ENCODE peak calls at places on chromosome 19, in nine cellular contexts. One of them, this sample, is unnamed.

GRCh38 chr19:54458648-54459281 is 4.8 kb downstream of the LENG9 start:
- DNase-seq in stimulated activated CD8-positive, alpha-beta memory T cell treated with anti-CD3 and anti-CD28 coated beads, Interleukin-12 subunit alpha, Interleukin-12 subunit beta, amount 100 ng/mL, for 1 hour: no peak
- DNase-seq in AG08396: no peak
- DNase-seq in fibroblast of villous mesenchyme: no peak
- DNase-seq in brain pericyte: no peak
- DNase-seq in fibroblast of pulmonary artery: no peak
- DNase-seq in activated CD4-positive, alpha-beta T cell treated with anti-CD3 and anti-CD28 coated beads, Interleukin-2, amount 50 U/mL, for 48 hours: no peak
- DNase-seq in GM04503: no peak
- DNase-seq in stimulated activated CD4-positive, alpha-beta T cell treated with anti-CD3 and anti-CD28 coated beads, Interleukin-4, amount 100 ng/mL, for 24 hours: no peak
- DNase-seq in this sample: no peak

GRCh38 chr19:16425993-16426392 is 45.8 kb downstream of the EPS15L1 start:
- DNase-seq in stimulated activated CD8-positive, alpha-beta memory T cell treated with anti-CD3 and anti-CD28 coated beads, Interleukin-12 subunit alpha, Interleukin-12 subunit beta, amount 100 ng/mL, for 1 hour: no peak
- DNase-seq in brain pericyte: no peak
- DNase-seq in activated CD4-positive, alpha-beta T cell treated with anti-CD3 and anti-CD28 coated beads, Interleukin-2, amount 50 U/mL, for 48 hours: no peak
- DNase-seq in fibroblast of villous mesenchyme: no peak
- DNase-seq in stimulated activated CD4-positive, alpha-beta T cell treated with anti-CD3 and anti-CD28 coated beads, Interleukin-4, amount 100 ng/mL, for 24 hours: no peak
- DNase-seq in fibroblast of pulmonary artery: no peak
- DNase-seq in GM04503: no peak
- DNase-seq in AG08396: no peak
- DNase-seq in this sample: no peak

GRCh38 chr19:57244513-57244912 is 4.1 kb downstream of the ZNF805 start:
- DNase-seq in fibroblast of pulmonary artery: no peak
- DNase-seq in GM04503: no peak
- DNase-seq in AG08396: no peak
- DNase-seq in stimulated activated CD4-positive, alpha-beta T cell treated with anti-CD3 and anti-CD28 coated beads, Interleukin-4, amount 100 ng/mL, for 24 hours: no peak
- DNase-seq in activated CD4-positive, alpha-beta T cell treated with anti-CD3 and anti-CD28 coated beads, Interleukin-2, amount 50 U/mL, for 48 hours: no peak
- DNase-seq in brain pericyte: no peak
- DNase-seq in fibroblast of villous mesenchyme: no peak
- DNase-seq in stimulated activated CD8-positive, alpha-beta memory T cell treated with anti-CD3 and anti-CD28 coated beads, Interleukin-12 subunit alpha, Interleukin-12 subunit beta, amount 100 ng/mL, for 1 hour: no peak
- DNase-seq in this sample: no peak

GRCh38 chr19:22601906-22602630 is 32.1 kb upstream of the ZNF492 start:
- DNase-seq in stimulated activated CD8-positive, alpha-beta memory T cell treated with anti-CD3 and anti-CD28 coated beads, Interleukin-12 subunit alpha, Interleukin-12 subunit beta, amount 100 ng/mL, for 1 hour: no peak
- DNase-seq in fibroblast of pulmonary artery: no peak
- DNase-seq in GM04503: no peak
- DNase-seq in stimulated activated CD4-positive, alpha-beta T cell treated with anti-CD3 and anti-CD28 coated beads, Interleukin-4, amount 100 ng/mL, for 24 hours: no peak
- DNase-seq in brain pericyte: no peak
- DNase-seq in fibroblast of villous mesenchyme: no peak
- DNase-seq in AG08396: no peak
- DNase-seq in activated CD4-positive, alpha-beta T cell treated with anti-CD3 and anti-CD28 coated beads, Interleukin-2, amount 50 U/mL, for 48 hours: no peak
- DNase-seq in this sample: no peak

GRCh38 chr19:13026478-13026999 is 31.3 kb downstream of the NFIX start:
- DNase-seq in stimulated activated CD4-positive, alpha-beta T cell treated with anti-CD3 and anti-CD28 coated beads, Interleukin-4, amount 100 ng/mL, for 24 hours: no peak
- DNase-seq in AG08396: no peak
- DNase-seq in brain pericyte: no peak
- DNase-seq in fibroblast of pulmonary artery: peak
- DNase-seq in fibroblast of villous mesenchyme: peak
- DNase-seq in GM04503: no peak
- DNase-seq in stimulated activated CD8-positive, alpha-beta memory T cell treated with anti-CD3 and anti-CD28 coated beads, Interleukin-12 subunit alpha, Interleukin-12 subunit beta, amount 100 ng/mL, for 1 hour: no peak
- DNase-seq in activated CD4-positive, alpha-beta T cell treated with anti-CD3 and anti-CD28 coated beads, Interleukin-2, amount 50 U/mL, for 48 hours: no peak
- DNase-seq in this sample: no peak

GRCh38 chr19:3027292-3027691 is 1.8 kb downstream of the TLE2 start:
- DNase-seq in stimulated activated CD4-positive, alpha-beta T cell treated with anti-CD3 and anti-CD28 coated beads, Interleukin-4, amount 100 ng/mL, for 24 hours: no peak
- DNase-seq in AG08396: no peak
- DNase-seq in fibroblast of villous mesenchyme: no peak
- DNase-seq in stimulated activated CD8-positive, alpha-beta memory T cell treated with anti-CD3 and anti-CD28 coated beads, Interleukin-12 subunit alpha, Interleukin-12 subunit beta, amount 100 ng/mL, for 1 hour: no peak
- DNase-seq in brain pericyte: no peak
- DNase-seq in activated CD4-positive, alpha-beta T cell treated with anti-CD3 and anti-CD28 coated beads, Interleukin-2, amount 50 U/mL, for 48 hours: no peak
- DNase-seq in GM04503: no peak
- DNase-seq in fibroblast of pulmonary artery: no peak
- DNase-seq in this sample: no peak

GRCh38 chr19:11422163-11423068 is 3.3 kb upstream of the RGL3 start:
- DNase-seq in stimulated activated CD8-positive, alpha-beta memory T cell treated with anti-CD3 and anti-CD28 coated beads, Interleukin-12 subunit alpha, Interleukin-12 subunit beta, amount 100 ng/mL, for 1 hour: peak
- DNase-seq in GM04503: no peak
- DNase-seq in fibroblast of villous mesenchyme: peak
- DNase-seq in stimulated activated CD4-positive, alpha-beta T cell treated with anti-CD3 and anti-CD28 coated beads, Interleukin-4, amount 100 ng/mL, for 24 hours: peak
- DNase-seq in AG08396: peak
- DNase-seq in activated CD4-positive, alpha-beta T cell treated with anti-CD3 and anti-CD28 coated beads, Interleukin-2, amount 50 U/mL, for 48 hours: peak
- DNase-seq in fibroblast of pulmonary artery: peak
- DNase-seq in brain pericyte: no peak
- DNase-seq in this sample: peak

GRCh38 chr19:23772668-23773063 is 14.0 kb upstream of the ZNF681 start:
- DNase-seq in fibroblast of pulmonary artery: no peak
- DNase-seq in stimulated activated CD4-positive, alpha-beta T cell treated with anti-CD3 and anti-CD28 coated beads, Interleukin-4, amount 100 ng/mL, for 24 hours: no peak
- DNase-seq in activated CD4-positive, alpha-beta T cell treated with anti-CD3 and anti-CD28 coated beads, Interleukin-2, amount 50 U/mL, for 48 hours: no peak
- DNase-seq in stimulated activated CD8-positive, alpha-beta memory T cell treated with anti-CD3 and anti-CD28 coated beads, Interleukin-12 subunit alpha, Interleukin-12 subunit beta, amount 100 ng/mL, for 1 hour: no peak
- DNase-seq in brain pericyte: no peak
- DNase-seq in fibroblast of villous mesenchyme: no peak
- DNase-seq in AG08396: no peak
- DNase-seq in GM04503: no peak
- DNase-seq in this sample: no peak

GRCh38 chr19:38420935-38421334 is 5.1 kb downstream of the RASGRP4 start:
- DNase-seq in stimulated activated CD4-positive, alpha-beta T cell treated with anti-CD3 and anti-CD28 coated beads, Interleukin-4, amount 100 ng/mL, for 24 hours: no peak
- DNase-seq in stimulated activated CD8-positive, alpha-beta memory T cell treated with anti-CD3 and anti-CD28 coated beads, Interleukin-12 subunit alpha, Interleukin-12 subunit beta, amount 100 ng/mL, for 1 hour: no peak
- DNase-seq in AG08396: no peak
- DNase-seq in fibroblast of pulmonary artery: no peak
- DNase-seq in activated CD4-positive, alpha-beta T cell treated with anti-CD3 and anti-CD28 coated beads, Interleukin-2, amount 50 U/mL, for 48 hours: no peak
- DNase-seq in fibroblast of villous mesenchyme: no peak
- DNase-seq in brain pericyte: no peak
- DNase-seq in GM04503: no peak
- DNase-seq in this sample: no peak

GRCh38 chr19:38388310-38389100 is at the start of gene SPRED3:
- DNase-seq in GM04503: no peak
- DNase-seq in stimulated activated CD4-positive, alpha-beta T cell treated with anti-CD3 and anti-CD28 coated beads, Interleukin-4, amount 100 ng/mL, for 24 hours: no peak
- DNase-seq in AG08396: peak
- DNase-seq in fibroblast of pulmonary artery: no peak
- DNase-seq in fibroblast of villous mesenchyme: peak
- DNase-seq in activated CD4-positive, alpha-beta T cell treated with anti-CD3 and anti-CD28 coated beads, Interleukin-2, amount 50 U/mL, for 48 hours: no peak
- DNase-seq in stimulated activated CD8-positive, alpha-beta memory T cell treated with anti-CD3 and anti-CD28 coated beads, Interleukin-12 subunit alpha, Interleukin-12 subunit beta, amount 100 ng/mL, for 1 hour: no peak
- DNase-seq in brain pericyte: no peak
- DNase-seq in this sample: peak

GRCh38 chr19:32852216-32852615 is 17.4 kb downstream of the SLC7A9 start:
- DNase-seq in fibroblast of pulmonary artery: no peak
- DNase-seq in stimulated activated CD8-positive, alpha-beta memory T cell treated with anti-CD3 and anti-CD28 coated beads, Interleukin-12 subunit alpha, Interleukin-12 subunit beta, amount 100 ng/mL, for 1 hour: no peak
- DNase-seq in stimulated activated CD4-positive, alpha-beta T cell treated with anti-CD3 and anti-CD28 coated beads, Interleukin-4, amount 100 ng/mL, for 24 hours: no peak
- DNase-seq in brain pericyte: no peak
- DNase-seq in fibroblast of villous mesenchyme: no peak
- DNase-seq in GM04503: no peak
- DNase-seq in activated CD4-positive, alpha-beta T cell treated with anti-CD3 and anti-CD28 coated beads, Interleukin-2, amount 50 U/mL, for 48 hours: no peak
- DNase-seq in AG08396: no peak
- DNase-seq in this sample: no peak

GRCh38 chr19:16161848-16162247 is 11.5 kb downstream of the CIB3 start:
- DNase-seq in AG08396: no peak
- DNase-seq in GM04503: no peak
- DNase-seq in fibroblast of villous mesenchyme: peak
- DNase-seq in stimulated activated CD4-positive, alpha-beta T cell treated with anti-CD3 and anti-CD28 coated beads, Interleukin-4, amount 100 ng/mL, for 24 hours: peak
- DNase-seq in stimulated activated CD8-positive, alpha-beta memory T cell treated with anti-CD3 and anti-CD28 coated beads, Interleukin-12 subunit alpha, Interleukin-12 subunit beta, amount 100 ng/mL, for 1 hour: no peak
- DNase-seq in fibroblast of pulmonary artery: peak
- DNase-seq in activated CD4-positive, alpha-beta T cell treated with anti-CD3 and anti-CD28 coated beads, Interleukin-2, amount 50 U/mL, for 48 hours: peak
- DNase-seq in brain pericyte: peak
- DNase-seq in this sample: no peak

GRCh38 chr19:3343619-3344502 is 22.5 kb upstream of the NFIC start:
- DNase-seq in GM04503: peak
- DNase-seq in activated CD4-positive, alpha-beta T cell treated with anti-CD3 and anti-CD28 coated beads, Interleukin-2, amount 50 U/mL, for 48 hours: peak
- DNase-seq in stimulated activated CD8-positive, alpha-beta memory T cell treated with anti-CD3 and anti-CD28 coated beads, Interleukin-12 subunit alpha, Interleukin-12 subunit beta, amount 100 ng/mL, for 1 hour: no peak
- DNase-seq in fibroblast of pulmonary artery: peak
- DNase-seq in AG08396: peak
- DNase-seq in stimulated activated CD4-positive, alpha-beta T cell treated with anti-CD3 and anti-CD28 coated beads, Interleukin-4, amount 100 ng/mL, for 24 hours: peak
- DNase-seq in brain pericyte: no peak
- DNase-seq in fibroblast of villous mesenchyme: peak
- DNase-seq in this sample: peak

GRCh38 chr19:39082745-39083598 is 1.2 kb upstream of the ACP7 start:
- DNase-seq in stimulated activated CD8-positive, alpha-beta memory T cell treated with anti-CD3 and anti-CD28 coated beads, Interleukin-12 subunit alpha, Interleukin-12 subunit beta, amount 100 ng/mL, for 1 hour: no peak
- DNase-seq in fibroblast of pulmonary artery: no peak
- DNase-seq in fibroblast of villous mesenchyme: no peak
- DNase-seq in GM04503: no peak
- DNase-seq in AG08396: no peak
- DNase-seq in activated CD4-positive, alpha-beta T cell treated with anti-CD3 and anti-CD28 coated beads, Interleukin-2, amount 50 U/mL, for 48 hours: no peak
- DNase-seq in brain pericyte: no peak
- DNase-seq in stimulated activated CD4-positive, alpha-beta T cell treated with anti-CD3 and anti-CD28 coated beads, Interleukin-4, amount 100 ng/mL, for 24 hours: no peak
- DNase-seq in this sample: peak